ENCODE peak calls at places on chromosomes 7 and 10, in nine cellular contexts. N is NCI-H460, Q is smooth muscle cell of the brain vasculature, U is H54, Z is activated gamma-delta T cell treated with Interleukin-2 at 50 U/mL for 16 hours, M is cardiac septum, G is kidney glomerular epithelial cell, S is heart right ventricle, L is MV-4-11. W is an unnamed sample.

GRCh38 chr10:77629775-77630565 is 7.6 kb downstream of the KCNMA1 start:
- DNase-seq in Z (no peak), N (no peak), L (no peak), M (no peak), U (no peak), S (no peak), G (no peak), Q (no peak), W (no peak)

GRCh38 chr7:54969190-54969967 is 49.4 kb upstream of the EGFR start:
- DNase-seq in Q (no peak), Z (no peak), G (no peak), U (peak; percentile 59), M (no peak), N (no peak), S (no peak), L (no peak), W (no peak)

GRCh38 chr10:22321156-22321711 is 335 bp downstream of the BMI1 start:
- DNase-seq in Q (no peak), N (no peak), G (peak; percentile 47), M (peak; percentile 81), L (peak; percentile 26), Z (peak; percentile 56), S (peak; percentile 77), U (peak; percentile 68), W (peak; percentile 80)

GRCh38 chr7:151925446-151926335 is 30.6 kb upstream of the GALNTL5 start:
- DNase-seq in N (no peak), S (peak; percentile 63), Z (no peak), L (peak; percentile 91), Q (peak; percentile 67), G (no peak), U (no peak), M (no peak), W (peak; percentile 81)

GRCh38 chr7:46908770-46909169 is 673.1 kb downstream of the TNS3 start:
- DNase-seq in N (no peak), Q (peak; percentile 88), Z (no peak), G (peak; percentile 77), M (no peak), S (no peak), U (peak; percentile 38), L (no peak), W (no peak)

GRCh38 chr10:120521880-120522279 is 64.9 kb downstream of the PLPP4 start:
- DNase-seq in S (no peak), U (no peak), Z (no peak), L (no peak), M (no peak), G (no peak), N (no peak), Q (no peak), W (no peak)

GRCh38 chr10:60140681-60141632 is 234.6 kb upstream of the CCDC6 start:
- DNase-seq in U (peak; percentile 30), M (no peak), L (no peak), S (peak; percentile 11), Z (no peak), G (no peak), Q (no peak), N (peak; percentile 89), W (no peak)

GRCh38 chr7:28941633-28942032 is 16.5 kb downstream of the TRIL start:
- DNase-seq in N (no peak), Z (no peak), M (no peak), S (no peak), Q (no peak), U (no peak), G (no peak), L (no peak), W (no peak)

GRCh38 chr7:120052884-120053382 is 220.0 kb upstream of the KCND2 start:
- DNase-seq in Q (no peak), M (no peak), U (no peak), G (peak; percentile 95), Z (no peak), L (peak; percentile 87), N (no peak), S (peak; percentile 13), W (peak; percentile 61)

GRCh38 chr10:117462424-117462792 is 80.1 kb upstream of the EMX2 start:
- DNase-seq in L (no peak), U (no peak), S (no peak), Z (no peak), G (no peak), M (no peak), Q (no peak), N (no peak), W (no peak)

GRCh38 chr7:30069096-30069867 is 41.1 kb downstream of the PLEKHA8 start:
- DNase-seq in Z (no peak), U (no peak), M (no peak), G (no peak), S (no peak), L (no peak), Q (no peak), N (no peak), W (no peak)

GRCh38 chr7:889025-889390 is 12.7 kb downstream of the GET4 start:
- DNase-seq in N (no peak), G (no peak), S (peak; percentile 8), Q (no peak), Z (no peak), U (no peak), M (no peak), L (no peak), W (peak; percentile 35)

GRCh38 chr7:36686499-36686898 is 37.8 kb downstream of the AOAH start:
- DNase-seq in Q (no peak), L (no peak), G (no peak), N (no peak), U (peak; percentile 38), M (no peak), S (no peak), Z (peak; percentile 50), W (no peak)

W was measured in Right ventricle myocardium superior.